ENCODE peak calls at places on chromosomes 2 and 18, in nine cellular contexts. X is body of pancreas, K is sigmoid colon, H is stomach, D is spleen, Z is Peyer's patch, J is IMR-90, Y is gastrocnemius medialis, S is breast epithelium. Q is an unnamed sample.

GRCh38 chr18:67043276-67043675 is 439.4 kb upstream of the CDH19 start:
- DNase-seq in Y (no peak), X (no peak), J (no peak), Z (no peak), S (no peak), D (peak; percentile 68), H (no peak), K (no peak), Q (peak; percentile 55)

GRCh38 chr18:59041819-59042476 is 97.7 kb upstream of the SEC11C start:
- DNase-seq in X (no peak), D (peak; percentile 35), S (no peak), Z (no peak), H (no peak), Y (no peak), K (peak; percentile 75), J (no peak), Q (no peak)

GRCh38 chr2:20614201-20615045 is 36.5 kb downstream of the HS1BP3 start:
- DNase-seq in J (no peak), K (peak; percentile 72), H (peak; percentile 69), Z (peak; percentile 43), Y (peak; percentile 21), S (peak; percentile 70), X (no peak), D (peak; percentile 66), Q (no peak)

GRCh38 chr2:101332885-101333766 is 24.6 kb upstream of the RNF149 start:
- DNase-seq in Y (no peak), H (no peak), X (no peak), S (no peak), K (no peak), J (no peak), D (no peak), Z (no peak), Q (no peak)

GRCh38 chr2:43070676-43071491 is 155.5 kb downstream of the ZFP36L2 start:
- DNase-seq in Y (no peak), H (no peak), Z (no peak), X (no peak), D (peak; percentile 66), K (no peak), J (no peak), S (no peak), Q (no peak)

GRCh38 chr2:85318222-85319182 is 9.3 kb downstream of the TGOLN2 start:
- DNase-seq in D (no peak), K (peak; percentile 57), S (no peak), J (peak; percentile 91), H (no peak), Z (no peak), Y (no peak), X (no peak), Q (no peak)

GRCh38 chr18:58639751-58640427 is 11.0 kb upstream of the ALPK2 start:
- DNase-seq in Y (no peak), X (no peak), J (peak; percentile 69), K (no peak), D (no peak), H (no peak), S (no peak), Z (no peak), Q (no peak)

GRCh38 chr2:181178823-181179412 is 198.5 kb downstream of the UBE2E3 start:
- DNase-seq in X (no peak), S (no peak), Y (no peak), Z (no peak), J (no peak), D (no peak), H (no peak), K (no peak), Q (peak; percentile 26)

GRCh38 chr18:7566587-7567486 is at the start of gene PTPRM:
- DNase-seq in Z (peak; percentile 83), X (peak; percentile 85), D (peak; percentile 90), Y (peak; percentile 95), S (peak; percentile 60), H (peak; percentile 82), J (peak; percentile 78), K (peak; percentile 97), Q (peak; percentile 87)

GRCh38 chr2:29921560-29921915 is at the start of gene ALK:
- DNase-seq in X (peak; percentile 89), S (peak; percentile 90), J (peak; percentile 59), K (peak; percentile 90), H (peak; percentile 87), Y (peak; percentile 80), D (peak; percentile 83), Z (peak; percentile 72), Q (peak; percentile 95)

GRCh38 chr2:241853651-241854341 is 4.9 kb downstream of the PDCD1 start:
- DNase-seq in Y (peak; percentile 13), D (peak; percentile 70), X (no peak), K (peak; percentile 58), S (no peak), Z (peak; percentile 42), J (peak; percentile 25), H (no peak), Q (no peak)

GRCh38 chr18:811192-812122 is 585 bp downstream of the YES1 start:
- DNase-seq in D (peak; percentile 89), K (peak; percentile 73), Z (no peak), J (peak; percentile 26), X (no peak), H (peak; percentile 40), Y (peak; percentile 24), S (no peak), Q (peak; percentile 45)

GRCh38 chr2:149357058-149357457 is 26.7 kb downstream of the LYPD6 start:
- DNase-seq in H (no peak), K (no peak), D (no peak), S (no peak), X (no peak), J (no peak), Z (no peak), Y (no peak), Q (no peak)

GRCh38 chr2:108982259-108982679 is 6.8 kb downstream of the EDAR start:
- DNase-seq in S (no peak), H (no peak), D (no peak), Y (no peak), Z (no peak), K (no peak), X (no peak), J (no peak), Q (no peak)

GRCh38 chr2:1730047-1730937 is 14.0 kb downstream of the PXDN start:
- DNase-seq in S (peak; percentile 17), J (peak; percentile 89), Z (no peak), K (peak; percentile 84), H (peak; percentile 25), Y (no peak), D (no peak), X (no peak), Q (no peak)

GRCh38 chr2:55152475-55153422 is 79.3 kb downstream of the CLHC1 start:
- DNase-seq in D (no peak), J (no peak), X (no peak), Z (no peak), K (no peak), H (no peak), S (no peak), Y (no peak), Q (no peak)

DNA sequence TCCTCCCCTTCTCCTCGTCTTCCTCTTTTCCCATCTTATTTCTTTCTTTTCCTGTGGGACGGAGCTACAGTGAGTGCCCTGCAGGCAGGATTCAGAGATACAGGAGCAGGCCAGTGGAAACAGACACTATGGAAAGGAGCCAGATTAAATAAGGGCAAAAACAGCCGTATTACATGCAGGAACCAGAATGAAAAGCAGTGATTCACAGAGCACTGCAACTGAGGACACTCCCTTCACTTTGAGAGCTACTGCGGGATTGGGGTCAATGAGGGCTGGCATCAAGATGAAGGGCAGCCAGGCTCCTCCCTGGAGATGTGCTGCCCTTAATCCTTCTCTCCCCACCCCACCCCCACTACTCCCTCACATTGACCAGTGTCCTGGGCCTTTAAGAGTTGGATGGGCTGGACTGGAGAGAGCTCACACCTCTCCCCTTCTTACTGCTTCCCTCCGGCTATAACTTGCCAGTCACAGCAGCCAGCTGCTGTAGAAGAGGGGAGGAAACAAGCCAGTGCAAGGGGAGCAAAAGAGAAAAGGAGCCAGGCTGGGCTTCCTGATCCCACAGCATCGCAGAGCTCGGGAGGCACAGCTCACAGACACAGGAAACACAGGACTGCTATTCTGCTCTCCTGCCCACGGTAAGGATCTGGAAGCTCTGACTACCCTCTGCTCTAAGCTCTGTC is at the start of gene PLCD4:
- DNase-seq in D (no peak), J (peak; percentile 80), X (no peak), Y (peak; percentile 89), Z (no peak), K (peak; percentile 89), H (no peak), S (no peak), Q (no peak)
- TF ChIP-seq POLR2A in D (no peak), J (no peak), X (no peak), Y (peak; percentile 84), Z (no peak), K (peak; percentile 41), H (no peak), S (no peak), Q (no peak)

GRCh38 chr2:45241061-45241561 is 231.9 kb upstream of the SIX2 start:
- DNase-seq in K (no peak), H (no peak), X (no peak), Y (no peak), Z (no peak), J (peak; percentile 41), S (no peak), D (no peak), Q (no peak)
- TF ChIP-seq CTCF in K (no peak), H (no peak), X (no peak), Y (no peak), Z (no peak), J (no peak), S (no peak), D (no peak), Q (no peak)

GRCh38 chr2:64937341-64938230 is 51.6 kb upstream of the SLC1A4 start:
- DNase-seq in S (no peak), D (peak; percentile 91), K (no peak), H (no peak), J (no peak), Z (peak; percentile 65), Y (peak; percentile 89), X (no peak), Q (no peak)
- TF ChIP-seq POLR2A in S (no peak), D (no peak), K (no peak), H (no peak), J (no peak), Z (no peak), Y (peak; percentile 14), X (no peak), Q (no peak)

GRCh38 chr2:231565915-231566594 is 26.6 kb upstream of the TEX44 start:
- DNase-seq in H (no peak), S (no peak), D (peak; percentile 32), X (no peak), J (no peak), Z (no peak), Y (no peak), K (no peak), Q (no peak)

GRCh38 chr2:231567159-231567558 is 25.5 kb upstream of the TEX44 start:
- DNase-seq in H (no peak), K (no peak), J (no peak), Y (no peak), S (no peak), D (no peak), Z (no peak), X (no peak), Q (no peak)

GRCh38 chr2:231568098-231568784 is 24.4 kb upstream of the TEX44 start:
- DNase-seq in X (no peak), D (no peak), S (no peak), J (no peak), Z (no peak), H (no peak), K (no peak), Y (no peak), Q (no peak)

GRCh38 chr2:231568785-231569435 is 23.8 kb upstream of the TEX44 start:
- DNase-seq in D (no peak), X (no peak), S (no peak), Y (no peak), K (no peak), H (no peak), Z (no peak), J (no peak), Q (no peak)

GRCh38 chr2:231563378-231563961 is 29.2 kb upstream of the TEX44 start:
- DNase-seq in J (peak; percentile 57), S (peak; percentile 21), Z (no peak), Y (no peak), X (peak; percentile 41), K (peak; percentile 77), D (no peak), H (peak; percentile 33), Q (peak; percentile 59)
- TF ChIP-seq CTCF in J (peak; percentile 80), S (peak; percentile 44), Z (peak; percentile 38), Y (no peak), X (peak; percentile 35), K (peak; percentile 53), D (peak; percentile 52), H (no peak), Q (no peak)